ENCODE peak calls at places on chromosomes 12 and 14, in seven cellular contexts. P is GM12878, S is GM12891, D is endothelial cell of umbilical vein, A is GM23338, G is transverse colon, E is stomach. C is an unnamed sample.

GRCh38 chr12:34348836-34349672 is 326.8 kb downstream of the ALG10 start:
- DNase-seq in P (no peak), S (no peak), D (no peak), A (no peak), G (no peak), E (no peak), C (no peak)

GRCh38 chr12:8698830-8699330 is 1.1 kb downstream of the RIMKLB start:
- DNase-seq in P (no peak), S (no peak), D (peak), A (no peak), G (no peak), E (no peak), C (no peak)

GRCh38 chr14:75934998-75935628 is 46.7 kb downstream of the TGFB3 start:
- DNase-seq in P (no peak), S (no peak), D (no peak), A (no peak), G (no peak), E (no peak), C (no peak)

GRCh38 chr14:68873379-68873778 is 80.5 kb upstream of the ZFP36L1 start:
- DNase-seq in P (no peak), S (no peak), D (no peak), A (no peak), G (no peak), E (no peak), C (no peak)

GRCh38 chr12:20494803-20495202 is 126.5 kb downstream of the PDE3A start:
- DNase-seq in P (no peak), S (no peak), D (no peak), A (no peak), G (no peak), E (no peak), C (no peak)

GRCh38 chr14:61179061-61179675 is 102.0 kb downstream of the TMEM30B start:
- DNase-seq in P (no peak), S (no peak), D (no peak), A (no peak), G (no peak), E (no peak), C (no peak)

GRCh38 chr12:131195796-131196195 is 242.1 kb downstream of the ADGRD1 start:
- DNase-seq in P (no peak), S (no peak), D (no peak), A (no peak), G (no peak), E (no peak), C (no peak)

GRCh38 chr12:104715562-104716182 is 242.4 kb downstream of the SLC41A2 start:
- DNase-seq in P (no peak), S (no peak), D (no peak), A (no peak), G (no peak), E (no peak), C (no peak)

GRCh38 chr12:124352839-124353238 is 57.9 kb downstream of the RFLNA start:
- DNase-seq in P (no peak), S (no peak), D (peak), A (no peak), G (peak), E (peak), C (no peak)

GRCh38 chr14:21098134-21098891 is at the start of gene ZNF219:
- DNase-seq in P (no peak), S (no peak), D (peak), A (peak), G (peak), E (peak), C (peak)
- TF ChIP-seq POLR2AphosphoS5 in P (no peak), S (no peak), D (no peak), A (peak), G (peak), E (no peak), C (peak)

GRCh38 chr14:102362545-102363181 is at the start of the genes CINP and TECPR2:
- DNase-seq in P (peak), S (peak), D (peak), A (peak), G (peak), E (peak), C (peak)
- TF ChIP-seq POLR2AphosphoS5 in P (peak), S (peak), D (peak), A (peak), G (peak), E (peak), C (peak)

GRCh38 chr12:75525263-75525662 is 13.9 kb upstream of the KRR1 start:
- DNase-seq in P (no peak), S (no peak), D (no peak), A (no peak), G (no peak), E (no peak), C (no peak)

GRCh38 chr12:75529826-75530225 is 18.4 kb upstream of the KRR1 start:
- DNase-seq in P (no peak), S (no peak), D (no peak), A (no peak), G (no peak), E (no peak), C (no peak)

GRCh38 chr12:75528692-75529091 is 17.3 kb upstream of the KRR1 start:
- DNase-seq in P (no peak), S (no peak), D (no peak), A (no peak), G (no peak), E (no peak), C (no peak)

GRCh38 chr12:75526655-75527511 is 15.5 kb upstream of the KRR1 start:
- DNase-seq in P (peak), S (no peak), D (peak), A (peak), G (no peak), E (no peak), C (peak)

DNA sequence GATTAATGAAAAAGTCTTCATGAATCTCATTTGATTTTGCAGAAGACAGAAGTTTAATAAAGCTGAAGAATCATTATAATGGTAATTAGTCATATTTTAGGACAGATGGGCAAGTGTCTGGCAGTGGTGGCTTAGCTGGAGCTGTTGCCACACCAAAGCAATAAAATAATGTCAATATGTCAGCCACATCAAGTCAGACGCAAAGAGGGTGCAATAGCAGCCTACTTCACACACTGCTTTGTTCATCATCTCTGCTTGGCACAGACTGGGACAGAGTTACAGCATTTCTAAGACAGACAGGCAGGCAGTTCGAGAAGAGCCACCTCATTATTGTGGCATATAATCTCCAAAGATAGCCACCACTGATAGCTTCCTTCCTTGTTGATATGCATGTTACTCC is 16.9 kb upstream of the KRR1 start:
- DNase-seq in P (no peak), S (no peak), D (no peak), A (no peak), G (no peak), E (no peak), C (no peak)
- TF ChIP-seq POLR2AphosphoS5 in P (no peak), S (no peak), D (no peak), A (no peak), G (no peak), E (no peak), C (no peak)

DNA sequence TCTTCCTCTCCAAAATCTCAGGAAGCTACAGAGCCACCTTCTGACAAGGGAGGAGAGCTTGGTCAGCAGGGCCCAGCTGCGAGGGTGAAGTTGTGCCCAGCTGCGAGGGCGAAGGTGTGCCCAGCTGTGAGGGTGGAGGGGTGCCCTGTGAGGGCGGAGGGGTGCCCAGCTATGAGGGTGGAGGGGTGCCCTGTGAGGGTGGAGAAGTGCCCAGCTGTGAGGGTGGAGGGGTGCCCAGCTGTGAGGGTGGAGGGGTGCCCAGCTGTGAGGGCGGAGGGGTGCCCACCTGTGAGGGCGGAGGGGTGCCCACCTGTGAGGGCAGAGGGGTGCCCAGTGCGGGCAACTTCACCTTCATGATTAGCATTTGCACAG is 20.4 kb upstream of the TTC7B start:
- DNase-seq in P (no peak), S (no peak), D (no peak), A (no peak), G (no peak), E (no peak), C (peak)
- TF ChIP-seq POLR2AphosphoS5 in P (no peak), S (no peak), D (no peak), A (no peak), G (no peak), E (no peak), C (no peak)

GRCh38 chr14:23060536-23061260 is 3.4 kb upstream of the CDH24 start:
- DNase-seq in P (no peak), S (no peak), D (no peak), A (no peak), G (no peak), E (no peak), C (no peak)

GRCh38 chr14:23063601-23064000 is 6.3 kb upstream of the CDH24 start:
- DNase-seq in P (no peak), S (no peak), D (no peak), A (no peak), G (no peak), E (no peak), C (no peak)

GRCh38 chr14:23058654-23059504 is 1.6 kb upstream of the CDH24 start:
- DNase-seq in P (no peak), S (no peak), D (no peak), A (peak), G (no peak), E (no peak), C (no peak)

GRCh38 chr14:23057757-23058653 is 685 bp upstream of the CDH24 start:
- DNase-seq in P (peak), S (peak), D (peak), A (peak), G (peak), E (peak), C (peak)

DNA sequence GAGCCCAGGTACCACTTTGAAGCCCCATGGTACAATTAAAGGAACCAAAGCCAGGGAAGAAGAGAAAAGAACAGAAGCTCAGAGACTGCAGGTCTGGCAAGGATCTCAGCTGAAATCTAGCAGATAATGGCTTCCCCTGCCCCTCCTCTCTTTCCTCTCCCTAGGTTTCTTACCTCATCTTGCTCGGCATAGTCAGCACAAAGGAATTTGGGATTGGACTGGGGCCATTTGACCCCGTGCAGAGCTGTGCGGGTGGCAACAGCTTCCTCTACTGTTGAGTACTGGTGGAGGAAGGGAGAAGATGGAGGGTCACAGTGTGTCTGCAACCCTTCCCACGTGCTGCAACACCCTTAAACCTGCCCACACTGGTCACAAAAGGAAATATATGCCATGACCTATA is 4.7 kb upstream of the CDH24 start:
- DNase-seq in P (no peak), S (no peak), D (peak), A (no peak), G (peak), E (peak), C (peak)
- TF ChIP-seq POLR2AphosphoS5 in P (no peak), S (no peak), D (peak), A (no peak), G (no peak), E (peak), C (peak)

DNA sequence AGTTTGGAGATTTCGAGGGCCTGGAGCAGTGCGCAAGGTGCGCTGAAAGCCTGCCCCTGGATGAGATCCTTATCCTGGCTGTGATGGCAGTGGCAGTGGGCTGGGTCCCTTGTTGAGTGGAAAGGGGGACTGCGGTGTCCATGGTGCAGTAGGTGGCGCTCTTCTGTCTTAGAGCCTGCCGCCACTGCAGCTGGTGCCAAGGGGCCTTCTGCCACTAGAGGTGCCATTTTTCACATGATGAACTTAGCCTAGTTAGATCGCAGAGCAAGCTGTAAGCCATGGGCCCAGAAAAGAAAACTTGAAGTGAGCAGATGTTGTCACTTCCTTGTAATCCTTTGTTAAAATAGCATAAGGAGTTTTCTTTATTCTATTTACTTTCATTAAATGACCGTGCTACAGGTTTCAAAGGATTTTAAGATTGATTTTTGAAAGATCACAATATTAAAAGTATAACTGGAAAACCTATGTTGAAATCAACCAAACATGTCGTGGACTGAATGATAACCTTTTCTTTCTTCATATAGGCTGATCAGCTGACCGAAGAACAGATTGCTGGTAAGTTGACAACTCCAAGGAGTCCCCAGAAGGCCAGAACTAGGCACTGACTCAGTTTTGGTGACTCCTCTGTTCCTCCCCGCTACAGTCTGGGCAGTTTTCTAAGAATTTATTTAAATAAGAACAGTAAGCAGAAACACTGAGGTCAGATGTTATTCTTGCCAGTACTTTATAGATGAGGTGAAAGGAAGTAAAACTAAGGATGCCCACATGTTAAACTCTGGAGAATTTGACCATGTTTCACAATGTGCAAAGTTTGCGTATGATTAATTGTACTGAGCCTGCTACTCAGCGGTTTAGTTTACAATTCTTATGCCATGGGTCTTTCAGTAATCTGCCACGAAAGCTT is 3.0 kb downstream of the CALM1 start:
- DNase-seq in P (peak), S (peak), D (peak), A (peak), G (peak), E (peak), C (peak)
- TF ChIP-seq POLR2AphosphoS5 in P (no peak), S (no peak), D (peak), A (no peak), G (peak), E (peak), C (peak)

DNA sequence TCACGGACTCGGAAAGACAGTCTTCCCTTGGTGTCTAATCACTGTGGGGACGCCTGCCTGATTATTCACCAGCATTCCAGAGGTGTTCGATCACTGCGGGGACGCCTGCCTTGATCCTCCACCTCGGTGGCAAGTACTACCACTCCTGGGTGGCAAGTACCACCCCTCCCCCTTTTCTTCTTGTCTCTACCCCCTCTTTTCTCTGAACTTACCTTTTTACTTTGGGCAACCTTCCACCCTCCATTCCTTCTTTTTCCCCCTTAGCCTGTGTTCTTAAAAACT is 12.0 kb upstream of the LGMN start:
- DNase-seq in P (no peak), S (no peak), D (no peak), A (no peak), G (no peak), E (no peak), C (no peak)
- TF ChIP-seq POLR2AphosphoS5 in P (no peak), S (no peak), D (no peak), A (no peak), G (no peak), E (no peak), C (no peak)